ENCODE peak calls at places on chromosomes 5 and 9, in four cellular contexts. One of them, this sample, is unnamed.

GRCh38 chr9:129007035-129007765 is 20.9 kb downstream of the SH3GLB2 start:
- DNase-seq in endothelial cell of umbilical vein: no peak
- DNase-seq in stomach: no peak
- DNase-seq in ovary: peak; percentile 63
- DNase-seq in this sample: peak; percentile 50

GRCh38 chr5:90406466-90406865 is 3.1 kb downstream of the CETN3 start:
- DNase-seq in endothelial cell of umbilical vein: no peak
- DNase-seq in stomach: no peak
- DNase-seq in ovary: no peak
- DNase-seq in this sample: no peak

GRCh38 chr5:81924467-81924866 is 47.4 kb upstream of the ATG10 start:
- DNase-seq in endothelial cell of umbilical vein: no peak
- DNase-seq in stomach: no peak
- DNase-seq in ovary: no peak
- DNase-seq in this sample: no peak

GRCh38 chr5:116652196-116652729 is 77.6 kb upstream of the SEMA6A start:
- DNase-seq in endothelial cell of umbilical vein: no peak
- DNase-seq in stomach: no peak
- DNase-seq in ovary: peak; percentile 24
- DNase-seq in this sample: no peak

GRCh38 chr5:127351418-127351817 is 60.8 kb downstream of the MEGF10 start:
- DNase-seq in endothelial cell of umbilical vein: no peak
- DNase-seq in stomach: no peak
- DNase-seq in ovary: no peak
- DNase-seq in this sample: no peak

GRCh38 chr9:111356567-111357244 is 26.7 kb upstream of the OR2K2 start:
- DNase-seq in endothelial cell of umbilical vein: peak; percentile 53
- DNase-seq in stomach: no peak
- DNase-seq in ovary: peak; percentile 15
- DNase-seq in this sample: no peak

GRCh38 chr9:77946969-77947368 is 84.6 kb downstream of the GNAQ start:
- DNase-seq in endothelial cell of umbilical vein: no peak
- DNase-seq in stomach: peak; percentile 48
- DNase-seq in ovary: no peak
- DNase-seq in this sample: no peak

GRCh38 chr5:117738571-117738970 is 1163.9 kb upstream of the SEMA6A start:
- DNase-seq in endothelial cell of umbilical vein: no peak
- DNase-seq in stomach: no peak
- DNase-seq in ovary: no peak
- DNase-seq in this sample: no peak

GRCh38 chr5:159576902-159577301 is 246.6 kb upstream of the IL12B start:
- DNase-seq in endothelial cell of umbilical vein: no peak
- DNase-seq in stomach: no peak
- DNase-seq in ovary: no peak
- DNase-seq in this sample: no peak

GRCh38 chr5:10527281-10527950 is 36.5 kb upstream of the ANKRD33B start:
- DNase-seq in endothelial cell of umbilical vein: no peak
- DNase-seq in stomach: no peak
- DNase-seq in ovary: no peak
- DNase-seq in this sample: no peak

GRCh38 chr5:56656816-56657740 is 158.3 kb upstream of the MAP3K1 start:
- DNase-seq in endothelial cell of umbilical vein: no peak
- DNase-seq in stomach: no peak
- DNase-seq in ovary: no peak
- DNase-seq in this sample: no peak

GRCh38 chr9:98877211-98877730 is 66.4 kb upstream of the COL15A1 start:
- DNase-seq in endothelial cell of umbilical vein: no peak
- DNase-seq in stomach: no peak
- DNase-seq in ovary: no peak
- DNase-seq in this sample: no peak

GRCh38 chr5:67774153-67774552 is 441.4 kb upstream of the PIK3R1 start:
- DNase-seq in endothelial cell of umbilical vein: no peak
- DNase-seq in stomach: no peak
- DNase-seq in ovary: no peak
- DNase-seq in this sample: no peak

GRCh38 chr9:113857875-113858274 is 18.2 kb upstream of the ZNF618 start:
- DNase-seq in endothelial cell of umbilical vein: no peak
- DNase-seq in stomach: no peak
- DNase-seq in ovary: no peak
- DNase-seq in this sample: no peak

GRCh38 chr5:172623313-172623980 is 17.6 kb upstream of the NEURL1B start:
- DNase-seq in endothelial cell of umbilical vein: no peak
- DNase-seq in stomach: no peak
- DNase-seq in ovary: no peak
- DNase-seq in this sample: no peak

GRCh38 chr9:95084254-95084934 is 233.1 kb downstream of the FANCC start:
- DNase-seq in endothelial cell of umbilical vein: no peak
- DNase-seq in stomach: no peak
- DNase-seq in ovary: no peak
- DNase-seq in this sample: no peak

GRCh38 chr5:74966151-74967050 is 86.0 kb downstream of the GCNT4 start:
- DNase-seq in endothelial cell of umbilical vein: no peak
- DNase-seq in stomach: peak; percentile 71
- DNase-seq in ovary: no peak
- DNase-seq in this sample: no peak

GRCh38 chr9:100466828-100467220 is 6.1 kb upstream of the TMEFF1 start:
- DNase-seq in endothelial cell of umbilical vein: no peak
- DNase-seq in stomach: no peak
- DNase-seq in ovary: no peak
- DNase-seq in this sample: no peak

GRCh38 chr9:137865581-137866145 is 11.9 kb upstream of the CACNA1B start:
- DNase-seq in endothelial cell of umbilical vein: no peak
- DNase-seq in stomach: no peak
- DNase-seq in ovary: no peak
- DNase-seq in this sample: no peak

GRCh38 chr5:82820958-82821880 is 256.0 kb downstream of the TMEM167A start:
- DNase-seq in endothelial cell of umbilical vein: no peak
- DNase-seq in stomach: no peak
- DNase-seq in ovary: no peak
- DNase-seq in this sample: no peak

GRCh38 chr5:41925555-41925946 is 470 bp downstream of the FBXO4 start:
- DNase-seq in endothelial cell of umbilical vein: peak; percentile 75
- DNase-seq in stomach: peak; percentile 27
- DNase-seq in ovary: peak; percentile 48
- DNase-seq in this sample: peak; percentile 18

GRCh38 chr9:126379661-126380365 is 53.2 kb downstream of the MVB12B start:
- DNase-seq in endothelial cell of umbilical vein: no peak
- DNase-seq in stomach: no peak
- DNase-seq in ovary: no peak
- DNase-seq in this sample: no peak

GRCh38 chr9:76521244-76521673 is 62.3 kb downstream of the GCNT1 start:
- DNase-seq in endothelial cell of umbilical vein: no peak
- DNase-seq in stomach: no peak
- DNase-seq in ovary: no peak
- DNase-seq in this sample: no peak

GRCh38 chr9:126317513-126317912 is 9.1 kb upstream of the MVB12B start:
- DNase-seq in endothelial cell of umbilical vein: peak; percentile 48
- DNase-seq in stomach: no peak
- DNase-seq in ovary: no peak
- DNase-seq in this sample: no peak

GRCh38 chr9:7234144-7234543 is 476.4 kb downstream of the KDM4C start:
- DNase-seq in endothelial cell of umbilical vein: peak; percentile 43
- DNase-seq in stomach: no peak
- DNase-seq in ovary: no peak
- DNase-seq in this sample: no peak

GRCh38 chr5:57302164-57302563 is 128.3 kb downstream of the GPBP1 start:
- DNase-seq in endothelial cell of umbilical vein: peak; percentile 51
- DNase-seq in stomach: peak; percentile 34
- DNase-seq in ovary: no peak
- DNase-seq in this sample: no peak

GRCh38 chr9:114016101-114016500 is 62.0 kb downstream of the AMBP start:
- DNase-seq in endothelial cell of umbilical vein: no peak
- DNase-seq in stomach: peak; percentile 5
- DNase-seq in ovary: no peak
- DNase-seq in this sample: no peak

DNA sequence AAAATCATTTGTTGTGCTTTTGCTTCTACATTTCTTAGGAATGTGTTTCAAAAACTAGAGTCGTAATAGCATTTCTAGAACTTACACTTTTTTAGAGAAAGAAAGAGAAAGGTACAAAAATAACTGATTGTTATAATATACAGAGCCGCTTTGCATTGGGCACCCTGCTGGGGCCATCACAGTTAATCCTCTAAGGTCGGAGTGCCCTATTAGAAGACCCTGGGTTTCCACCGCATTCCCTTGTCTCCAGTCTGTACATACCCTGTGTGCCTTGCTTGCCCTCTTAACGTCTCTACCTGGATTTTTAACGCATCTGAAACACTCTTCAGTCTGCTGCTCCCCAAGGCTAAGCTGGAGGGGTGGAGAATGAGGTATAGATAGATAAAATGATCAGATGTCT is 1.3 kb downstream of the MARVELD2 start:
- DNase-seq in endothelial cell of umbilical vein: no peak
- DNase-seq in stomach: no peak
- DNase-seq in ovary: no peak
- DNase-seq in this sample: no peak
- H3K4me3 ChIP-seq in endothelial cell of umbilical vein: no peak overlapping the region
- H3K4me3 ChIP-seq in stomach: peak overlapping the region; percentile 51
- H3K4me3 ChIP-seq in ovary: no peak overlapping the region
- H3K4me3 ChIP-seq in this sample: peak overlapping the region; percentile 59

GRCh38 chr5:36957953-36958559 is 81.5 kb downstream of the NIPBL start:
- DNase-seq in endothelial cell of umbilical vein: no peak
- DNase-seq in stomach: no peak
- DNase-seq in ovary: no peak
- DNase-seq in this sample: no peak
- H3K36me3 ChIP-seq in endothelial cell of umbilical vein: no peaks in the 10 kb centered on the region
- H3K36me3 ChIP-seq in stomach: peaks cover 42% of the 10 kb centered on the region
- H3K36me3 ChIP-seq in ovary: no peaks in the 10 kb centered on the region
- H3K36me3 ChIP-seq in this sample: no peaks in the 10 kb centered on the region

DNA sequence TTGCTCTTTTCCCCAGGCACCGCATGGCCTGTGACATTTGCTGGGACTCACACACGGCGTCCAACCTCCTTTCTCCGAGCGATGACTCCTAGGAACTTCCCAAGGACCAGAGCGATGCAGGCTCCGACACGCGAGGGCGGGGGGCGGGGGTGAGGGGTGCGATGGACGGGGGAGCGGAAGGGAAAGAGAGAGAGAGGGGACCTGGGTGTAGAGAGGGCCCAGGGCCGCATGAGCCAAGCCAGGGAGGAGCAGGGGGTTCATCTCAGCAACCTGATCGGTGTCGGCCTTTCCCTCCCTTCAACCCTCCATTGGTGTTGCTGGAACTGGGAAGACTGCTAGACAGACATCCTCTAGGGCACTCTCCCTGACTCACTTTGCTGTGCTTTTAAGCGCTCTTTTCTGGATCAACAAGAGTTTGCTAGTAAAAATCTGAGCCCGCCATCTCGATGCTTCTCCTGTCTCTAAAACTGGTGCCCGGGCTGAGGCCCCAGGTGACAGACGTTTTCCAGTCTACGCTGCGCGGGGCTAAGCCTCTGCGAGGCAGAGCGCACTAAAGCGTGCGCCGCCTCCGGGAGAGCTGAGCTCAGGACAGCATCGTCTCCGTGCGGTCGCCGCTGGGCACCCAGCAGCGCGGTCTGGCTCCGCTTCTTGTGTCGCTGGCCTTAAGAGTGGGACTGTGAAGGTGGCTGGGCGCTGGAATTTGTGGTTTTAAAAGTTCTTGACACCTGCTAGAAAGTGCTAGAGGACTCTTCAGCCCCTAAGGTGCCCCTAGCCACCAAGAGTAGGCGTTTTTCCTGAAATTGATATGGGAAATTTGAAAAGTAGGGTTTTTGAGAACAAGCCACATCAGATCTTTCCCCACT is 1.0 kb upstream of the TSLP start:
- DNase-seq in endothelial cell of umbilical vein: peak; percentile 33
- DNase-seq in stomach: peak; percentile 26
- DNase-seq in ovary: no peak
- DNase-seq in this sample: no peak
- H3K4me3 ChIP-seq in endothelial cell of umbilical vein: no peak overlapping the region
- H3K4me3 ChIP-seq in stomach: peak overlapping the region; percentile 16
- H3K4me3 ChIP-seq in ovary: no peak overlapping the region
- H3K4me3 ChIP-seq in this sample: no peak overlapping the region

GRCh38 chr9:133806623-133807010 is 68.5 kb upstream of the SARDH start:
- DNase-seq in endothelial cell of umbilical vein: no peak
- DNase-seq in stomach: no peak
- DNase-seq in ovary: no peak
- DNase-seq in this sample: no peak

GRCh38 chr9:133810556-133811195 is 72.5 kb upstream of the SARDH start:
- DNase-seq in endothelial cell of umbilical vein: no peak
- DNase-seq in stomach: no peak
- DNase-seq in ovary: no peak
- DNase-seq in this sample: no peak

GRCh38 chr9:133807037-133807436 is 68.9 kb upstream of the SARDH start:
- DNase-seq in endothelial cell of umbilical vein: no peak
- DNase-seq in stomach: no peak
- DNase-seq in ovary: no peak
- DNase-seq in this sample: no peak

GRCh38 chr9:133807818-133808217 is 69.7 kb upstream of the SARDH start:
- DNase-seq in endothelial cell of umbilical vein: no peak
- DNase-seq in stomach: no peak
- DNase-seq in ovary: no peak
- DNase-seq in this sample: no peak

DNA sequence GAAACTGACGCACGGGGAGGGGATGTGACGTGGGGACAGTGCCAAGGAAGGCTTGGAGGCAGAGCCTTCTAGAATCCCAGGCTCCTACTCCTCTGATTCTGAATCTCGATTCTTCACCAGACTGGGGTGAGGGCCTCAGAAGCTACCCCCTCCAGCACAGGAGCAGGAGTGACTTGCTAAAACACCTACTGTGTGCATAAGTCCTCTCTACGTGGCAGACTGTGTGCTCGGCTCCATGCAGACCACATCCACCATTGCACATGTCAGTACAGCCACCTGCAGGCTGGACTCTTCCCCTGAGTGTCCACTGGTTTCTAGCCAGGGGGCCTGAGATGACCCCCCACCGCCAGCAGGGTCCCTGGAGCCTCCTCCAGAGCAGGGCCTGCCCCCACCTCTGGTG is 71.2 kb upstream of the SARDH start:
- DNase-seq in endothelial cell of umbilical vein: no peak
- DNase-seq in stomach: no peak
- DNase-seq in ovary: no peak
- DNase-seq in this sample: no peak
- H3K36me3 ChIP-seq in endothelial cell of umbilical vein: no peaks in the 10 kb centered on the region
- H3K36me3 ChIP-seq in stomach: peaks cover 62% of the 10 kb centered on the region
- H3K36me3 ChIP-seq in ovary: no peaks in the 10 kb centered on the region
- H3K36me3 ChIP-seq in this sample: no peaks in the 10 kb centered on the region

GRCh38 chr9:101716629-101717028 is 21.8 kb downstream of the GRIN3A start:
- DNase-seq in endothelial cell of umbilical vein: no peak
- DNase-seq in stomach: no peak
- DNase-seq in ovary: no peak
- DNase-seq in this sample: no peak
- H3K4me3 ChIP-seq in endothelial cell of umbilical vein: no peak overlapping the region
- H3K4me3 ChIP-seq in stomach: no peak overlapping the region
- H3K4me3 ChIP-seq in ovary: no peak overlapping the region
- H3K4me3 ChIP-seq in this sample: no peak overlapping the region